ENCODE peak calls at places on chromosomes 13 and 19, in five cellular contexts. M is K562, V is H1, N is GM12878, D is HepG2. T is an unnamed sample.

GRCh38 chr19:47531640-47532387 is 17.0 kb upstream of the NAPA start:
- DNase-seq in N (no peak), D (no peak), V (no peak), M (peak), T (no peak)

GRCh38 chr13:94813920-94814500 is 101.7 kb upstream of the SOX21 start:
- DNase-seq in M (no peak), D (no peak), V (no peak), N (peak), T (no peak)

GRCh38 chr19:49497790-49498106 is 1.5 kb downstream of the RPS11 start:
- DNase-seq in M (no peak), N (no peak), V (no peak), D (no peak), T (no peak)

GRCh38 chr19:49869484-49870308 is 2.3 kb upstream of the PNKP start:
- DNase-seq in D (peak), V (peak), N (peak), M (peak), T (peak)

GRCh38 chr19:384801-385169 is 24.2 kb downstream of the C2CD4C start:
- DNase-seq in N (no peak), M (no peak), V (no peak), D (no peak), T (no peak)

GRCh38 chr13:29105779-29106178 is 285.6 kb downstream of the MTUS2 start:
- DNase-seq in D (no peak), M (peak), V (no peak), N (no peak), T (peak)

GRCh38 chr13:101845501-101846012 is 393.1 kb downstream of the ITGBL1 start:
- DNase-seq in D (peak), M (no peak), V (no peak), N (no peak), T (no peak)

GRCh38 chr13:99659234-99659633 is 158.0 kb downstream of the TM9SF2 start:
- DNase-seq in D (no peak), V (no peak), N (no peak), M (no peak), T (no peak)

GRCh38 chr19:19098703-19099632 is 35.2 kb downstream of the SLC25A42 start:
- DNase-seq in M (no peak), V (no peak), D (peak), N (no peak), T (no peak)

GRCh38 chr19:48403606-48404005 is 10.1 kb downstream of the GRIN2D start:
- DNase-seq in M (peak), D (peak), V (no peak), N (no peak), T (peak)

GRCh38 chr13:73715114-73715909 is 418.9 kb downstream of the KLF12 start:
- DNase-seq in N (peak), M (no peak), D (no peak), V (no peak), T (no peak)

DNA sequence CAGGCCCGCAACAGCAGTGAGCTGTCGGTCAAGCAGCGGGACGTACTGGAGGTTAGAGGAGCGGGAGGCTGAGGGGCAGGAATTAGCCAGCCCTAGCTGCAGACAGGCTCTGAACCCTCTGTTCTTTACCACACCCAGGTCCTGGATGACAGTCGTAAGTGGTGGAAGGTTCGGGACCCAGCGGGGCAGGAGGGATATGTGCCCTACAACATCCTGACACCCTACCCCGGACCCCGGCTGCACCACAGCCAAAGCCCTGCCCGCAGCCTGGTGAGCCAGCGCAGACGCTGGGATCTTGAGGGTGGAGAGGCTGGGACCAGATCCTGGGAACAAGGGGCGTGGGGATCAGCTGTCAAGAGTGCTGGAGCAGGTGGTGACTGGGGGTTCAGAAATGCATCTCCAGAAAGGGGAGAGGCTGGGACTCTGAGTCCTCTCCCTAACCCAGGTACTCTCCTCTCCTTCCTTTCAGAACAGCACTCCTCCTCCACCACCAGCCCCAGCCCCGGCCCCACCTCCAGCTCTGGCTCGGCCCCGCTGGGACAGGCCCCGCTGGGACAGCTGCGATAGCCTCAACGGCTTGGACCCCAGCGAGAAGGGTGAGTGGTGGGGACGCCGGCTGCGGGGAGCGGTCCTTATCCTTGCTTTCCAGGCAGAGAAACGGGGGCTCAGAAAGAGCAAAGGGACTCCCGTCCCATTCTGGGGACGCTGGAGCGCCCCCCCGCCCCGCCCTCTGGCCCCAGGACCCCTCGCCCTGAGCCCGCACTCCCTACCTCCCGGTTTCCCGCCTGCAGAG is 10.4 kb downstream of the EPS8L1 start:
- DNase-seq in N (no peak), M (no peak), D (no peak), V (no peak), T (peak)
- TF ChIP-seq TAF1 in N (no peak), M (no peak), D (no peak), V (no peak), T (no peak)

GRCh38 chr19:35901055-35901644 is 810 bp upstream of the NFKBID start:
- DNase-seq in M (no peak), D (no peak), N (no peak), V (no peak), T (no peak)
- TF ChIP-seq JUND in M (no peak), D (no peak), N (no peak), V (no peak), T (peak)

DNA sequence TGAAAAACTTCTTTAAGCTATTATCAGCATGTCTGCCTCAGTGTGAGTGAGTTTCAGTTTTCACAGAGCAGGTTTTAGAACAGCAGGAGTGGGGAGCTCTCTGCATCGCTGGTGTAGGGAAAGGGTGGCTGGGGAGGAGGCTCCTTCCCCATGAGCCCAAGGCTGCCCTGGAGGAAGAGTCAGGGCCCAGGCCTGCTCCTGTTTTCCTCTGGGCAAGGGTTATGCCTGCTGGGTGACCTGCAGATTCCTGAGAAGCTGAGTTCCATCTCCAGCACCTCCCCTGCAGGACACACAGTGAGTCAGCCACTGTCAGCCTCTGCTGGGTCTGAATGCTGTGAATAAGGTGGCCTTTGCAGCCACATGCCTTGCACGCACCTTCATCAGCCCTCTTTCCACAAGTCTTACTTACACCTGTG is 186.5 kb upstream of the KL start:
- DNase-seq in D (no peak), N (no peak), M (no peak), V (peak), T (no peak)
- H3K27ac ChIP-seq in D (no peak), N (peak), M (no peak), V (no peak), T (no peak)

GRCh38 chr13:24032252-24032651 is 128.3 kb upstream of the SPATA13 start:
- DNase-seq in N (no peak), D (no peak), V (no peak), M (no peak), T (no peak)
- TF ChIP-seq TAF1 in N (no peak), D (no peak), V (no peak), M (no peak), T (no peak)

DNA sequence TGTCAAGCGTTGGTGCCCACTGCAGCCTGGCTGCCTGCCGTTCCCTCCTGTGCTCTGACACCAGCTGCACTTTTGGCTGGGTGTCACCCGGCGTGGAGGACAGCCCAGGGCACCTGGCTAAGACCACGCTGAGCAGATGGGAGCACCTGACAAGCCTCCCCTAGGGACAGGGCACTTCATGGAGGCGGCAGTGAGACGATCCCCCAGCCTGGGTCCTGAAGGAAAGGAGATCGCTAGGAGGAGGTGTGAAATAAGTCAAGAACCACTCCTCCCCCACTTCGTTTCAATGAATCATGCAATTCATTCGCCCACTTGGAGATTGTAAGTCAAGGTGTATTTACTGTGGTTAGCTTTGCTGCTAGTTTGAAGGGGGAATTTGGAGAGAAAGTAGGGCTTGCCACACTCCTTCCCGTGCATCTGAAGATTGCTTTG is 38.8 kb downstream of the VSTM2B start:
- DNase-seq in D (no peak), N (no peak), M (no peak), V (no peak), T (no peak)
- TF ChIP-seq JUND in D (no peak), N (no peak), M (no peak), V (no peak), T (no peak)